ENCODE peak calls at places on chromosome 19, in nine cellular contexts. M is heart left ventricle, O is transverse colon, J is esophagus squamous epithelium, I is body of pancreas, X is tibial nerve, E is thyroid gland, R is suprapubic skin, N is stomach. U is an unnamed sample.
A peak's percentile ranks its signal among the peaks of the same experiment; 100 is the strongest.

GRCh38 chr19:9641810-9642209 is 20.8 kb upstream of the ZNF561 start:
- DNase-seq in M (no peak), O (no peak), J (no peak), I (no peak), X (no peak), E (no peak), R (no peak), N (no peak), U (no peak)

GRCh38 chr19:10295847-10296591 is 6.3 kb downstream of the ICAM5 start:
- DNase-seq in M (no peak), O (no peak), J (no peak), I (no peak), X (no peak), E (no peak), R (no peak), N (no peak), U (no peak)

GRCh38 chr19:55492362-55492944 is 4.2 kb downstream of the SSC5D start:
- DNase-seq in M (peak; percentile 12), O (no peak), J (no peak), I (no peak), X (no peak), E (no peak), R (no peak), N (no peak), U (peak; percentile 47)

GRCh38 chr19:13056052-13056660 is 46.5 kb downstream of the LYL1 start:
- DNase-seq in M (peak; percentile 66), O (peak; percentile 61), J (no peak), I (no peak), X (peak; percentile 53), E (peak; percentile 99), R (peak; percentile 89), N (peak; percentile 52), U (peak; percentile 79)

GRCh38 chr19:39237200-39238184 is 7.3 kb downstream of the IFNL3 start:
- DNase-seq in M (no peak), O (peak; percentile 74), J (no peak), I (peak; percentile 96), X (no peak), E (peak; percentile 50), R (no peak), N (peak; percentile 93), U (no peak)

GRCh38 chr19:56603829-56604228 is 8.7 kb downstream of the ZNF71 start:
- DNase-seq in M (peak; percentile 50), O (no peak), J (no peak), I (no peak), X (no peak), E (no peak), R (no peak), N (no peak), U (no peak)

GRCh38 chr19:10353793-10354391 is 14.5 kb upstream of the ICAM3 start:
- DNase-seq in M (peak; percentile 89), O (peak; percentile 14), J (no peak), I (peak; percentile 28), X (peak; percentile 90), E (peak; percentile 53), R (no peak), N (no peak), U (peak; percentile 49)

GRCh38 chr19:6059996-6060599 is 50.2 kb downstream of the RFX2 start:
- DNase-seq in M (no peak), O (peak; percentile 3), J (no peak), I (no peak), X (no peak), E (no peak), R (peak; percentile 59), N (no peak), U (peak; percentile 15)

GRCh38 chr19:2536461-2536860 is 60.5 kb downstream of the GADD45B start:
- DNase-seq in M (peak; percentile 14), O (no peak), J (no peak), I (no peak), X (no peak), E (no peak), R (no peak), N (no peak), U (no peak)

GRCh38 chr19:6092329-6093286 is 17.7 kb downstream of the RFX2 start:
- DNase-seq in M (peak; percentile 87), O (peak; percentile 91), J (no peak), I (peak; percentile 85), X (peak; percentile 61), E (peak; percentile 89), R (peak; percentile 94), N (peak; percentile 80), U (peak; percentile 78)

GRCh38 chr19:16197188-16197621 is 506 bp upstream of the AP1M1 start:
- DNase-seq in M (no peak), O (no peak), J (no peak), I (peak; percentile 30), X (peak; percentile 30), E (no peak), R (no peak), N (no peak), U (no peak)

GRCh38 chr19:5995606-5996005 is 17.7 kb upstream of the RANBP3 start:
- DNase-seq in M (no peak), O (no peak), J (no peak), I (no peak), X (no peak), E (no peak), R (no peak), N (no peak), U (no peak)

GRCh38 chr19:33373701-33374405 is at the start of gene CEBPG:
- DNase-seq in M (peak; percentile 63), O (peak; percentile 68), J (no peak), I (peak; percentile 57), X (no peak), E (peak; percentile 64), R (peak; percentile 89), N (peak; percentile 55), U (peak; percentile 67)

GRCh38 chr19:7976461-7976860 is 29.0 kb downstream of the ELAVL1 start:
- DNase-seq in M (no peak), O (no peak), J (no peak), I (no peak), X (no peak), E (no peak), R (no peak), N (no peak), U (no peak)

GRCh38 chr19:31519216-31519615 is 170.0 kb upstream of the TSHZ3 start:
- DNase-seq in M (no peak), O (no peak), J (no peak), I (no peak), X (no peak), E (no peak), R (no peak), N (no peak), U (no peak)

GRCh38 chr19:54145541-54146158 is 8.1 kb downstream of the CNOT3 start:
- DNase-seq in M (no peak), O (no peak), J (no peak), I (no peak), X (no peak), E (no peak), R (no peak), N (no peak), U (no peak)
- H3K36me3 ChIP-seq in M (peaks cover 82% of the 10 kb centered on the region), O (peaks cover 63% of the 10 kb centered on the region), J (peaks cover 66% of the 10 kb centered on the region), I (peaks cover 31% of the 10 kb centered on the region), X (peaks cover 87% of the 10 kb centered on the region), E (peaks cover 80% of the 10 kb centered on the region), R (peaks cover 89% of the 10 kb centered on the region), N (peaks cover 98% of the 10 kb centered on the region), U (no peaks in the 10 kb centered on the region)

GRCh38 chr19:788821-789472 is 8.3 kb upstream of the PTBP1 start:
- DNase-seq in M (no peak), O (no peak), J (no peak), I (no peak), X (no peak), E (peak; percentile 68), R (no peak), N (no peak), U (no peak)
- TF ChIP-seq CTCF in M (no peak), O (no peak), J (no peak), I (no peak), X (no peak), E (no peak), R (no peak), N (no peak), U (no peak)

GRCh38 chr19:4673216-4673615 is 3.1 kb upstream of the MYDGF start:
- DNase-seq in M (no peak), O (no peak), J (no peak), I (no peak), X (no peak), E (no peak), R (no peak), N (no peak), U (no peak)

GRCh38 chr19:4671182-4671851 is 1.2 kb upstream of the MYDGF start:
- DNase-seq in M (peak; percentile 67), O (no peak), J (no peak), I (no peak), X (no peak), E (no peak), R (no peak), N (no peak), U (no peak)

GRCh38 chr19:4664642-4665041 is 5.5 kb downstream of the MYDGF start:
- DNase-seq in M (no peak), O (no peak), J (no peak), I (no peak), X (no peak), E (no peak), R (no peak), N (no peak), U (no peak)

GRCh38 chr19:4673726-4674125 is 3.6 kb upstream of the MYDGF start:
- DNase-seq in M (peak; percentile 14), O (no peak), J (no peak), I (no peak), X (no peak), E (no peak), R (no peak), N (no peak), U (no peak)

DNA sequence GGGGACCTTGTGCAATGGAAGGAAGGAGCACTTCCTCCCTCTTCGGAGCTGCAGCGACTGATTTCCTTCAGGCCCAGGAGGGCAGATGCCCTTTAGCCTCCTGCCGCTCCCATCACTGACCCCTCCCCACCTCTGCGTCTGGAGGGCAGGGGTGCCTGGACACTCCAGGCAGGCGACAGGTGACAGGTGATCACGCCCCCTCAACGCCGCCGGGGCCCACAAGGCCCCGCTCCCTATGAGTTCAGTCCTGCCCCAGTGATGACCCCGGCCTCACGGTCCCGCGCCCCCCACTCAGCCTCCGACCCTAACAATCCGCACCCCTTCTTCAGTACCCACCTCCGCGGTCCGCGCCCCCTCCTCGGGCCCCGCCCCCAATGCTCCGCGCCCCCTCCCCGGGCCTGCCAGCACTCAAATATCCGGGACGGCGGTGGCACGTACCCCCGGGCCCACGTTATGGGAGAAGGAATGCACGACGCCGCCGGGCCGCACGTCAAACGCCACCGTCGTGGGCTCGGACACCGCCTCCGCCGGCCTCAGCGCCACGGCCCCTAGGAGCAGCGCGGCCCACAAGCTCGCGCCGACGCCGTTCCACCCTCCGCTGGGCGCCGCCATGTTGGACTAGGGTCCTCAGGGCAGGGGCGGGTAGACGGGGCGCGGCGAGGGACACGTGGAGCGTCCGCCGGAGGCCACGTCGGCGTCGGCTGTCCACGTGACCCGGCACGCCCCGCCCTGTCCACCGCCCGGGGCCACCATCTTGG is at the start of gene MYDGF:
- DNase-seq in M (peak; percentile 95), O (peak; percentile 94), J (peak; percentile 48), I (peak; percentile 95), X (peak; percentile 78), E (peak; percentile 92), R (peak; percentile 95), N (peak; percentile 94), U (peak; percentile 90)
- TF ChIP-seq POLR2A in M (peak; percentile 57), O (peak; percentile 57), J (no peak), I (peak; percentile 76), X (no peak), E (peak; percentile 75), R (no peak), N (no peak), U (peak; percentile 13)

DNA sequence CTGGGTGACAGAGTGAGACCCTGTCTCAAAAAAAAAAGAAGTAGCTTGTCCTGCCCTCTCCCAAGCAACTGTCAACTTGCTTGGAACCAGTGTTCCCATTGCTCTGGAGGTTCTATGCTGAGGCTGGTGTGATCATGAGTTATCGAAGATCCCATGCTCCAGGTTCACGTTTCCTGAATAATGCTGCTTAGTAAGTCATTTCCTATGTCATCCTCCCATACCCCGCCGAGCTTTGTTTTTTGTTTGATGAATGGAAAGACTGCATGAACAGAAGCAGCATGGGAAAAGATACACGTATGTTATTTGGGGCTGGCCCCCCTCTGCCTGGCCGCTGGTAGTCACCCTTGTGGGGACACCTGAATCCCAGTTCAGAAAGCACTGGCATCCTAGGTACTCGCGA is 11.3 kb downstream of the SLC25A42 start:
- DNase-seq in M (no peak), O (no peak), J (no peak), I (no peak), X (no peak), E (no peak), R (no peak), N (no peak), U (no peak)
- H3K36me3 ChIP-seq in M (peaks cover 10% of the 10 kb centered on the region), O (no peaks in the 10 kb centered on the region), J (no peaks in the 10 kb centered on the region), I (no peaks in the 10 kb centered on the region), X (peaks cover 28% of the 10 kb centered on the region), E (no peaks in the 10 kb centered on the region), R (no peaks in the 10 kb centered on the region), N (peaks cover 18% of the 10 kb centered on the region), U (no peaks in the 10 kb centered on the region)

U was measured in uterus.